ENCODE peak calls at places on chromosomes 2 and 18, in seven cellular contexts. F is NCI-H2029, Q is uterus, H is RWPE1, I is mucosa of gallbladder, D is MCF 10A, K is cardiac muscle cell. O is an unnamed sample.

GRCh38 chr2:98649135-98649991 is 41.0 kb downstream of the UNC50 start:
- DNase-seq in I (peak), F (peak), K (peak), Q (peak), D (peak), H (peak), O (peak)

GRCh38 chr2:8344725-8345124 is 337.1 kb upstream of the ID2 start:
- DNase-seq in F (no peak), K (no peak), Q (no peak), H (no peak), D (no peak), I (no peak), O (no peak)

GRCh38 chr2:133264951-133265949 is 303.0 kb downstream of the NCKAP5 start:
- DNase-seq in Q (no peak), K (peak), I (no peak), F (peak), D (no peak), H (no peak), O (no peak)

GRCh38 chr2:191854385-191855372 is 7.8 kb upstream of the CAVIN2 start:
- DNase-seq in I (no peak), F (peak), Q (no peak), K (peak), D (no peak), H (no peak), O (no peak)

GRCh38 chr2:238638982-238639341 is 208.9 kb upstream of the TWIST2 start:
- DNase-seq in I (peak), Q (no peak), F (no peak), D (no peak), H (no peak), K (no peak), O (no peak)

GRCh38 chr2:240131296-240131695 is 4.8 kb downstream of the COPS9 start:
- DNase-seq in K (no peak), I (no peak), Q (no peak), D (no peak), F (no peak), H (no peak), O (no peak)

GRCh38 chr2:12715878-12716249 is 872 bp upstream of the TRIB2 start:
- DNase-seq in H (peak), I (peak), F (no peak), Q (peak), K (peak), D (peak), O (peak)

GRCh38 chr2:170966648-170967396 is 37.8 kb downstream of the GORASP2 start:
- DNase-seq in I (no peak), H (no peak), Q (no peak), K (peak), F (no peak), D (peak), O (peak)

GRCh38 chr2:237244976-237245646 is 159.4 kb downstream of the COPS8 start:
- DNase-seq in F (no peak), K (no peak), I (no peak), Q (no peak), H (no peak), D (peak), O (no peak)

GRCh38 chr2:71618327-71619113 is 165.2 kb downstream of the DYSF start:
- DNase-seq in K (peak), H (no peak), F (no peak), D (peak), I (peak), Q (no peak), O (no peak)

GRCh38 chr2:11473604-11474440 is 7.9 kb upstream of the E2F6 start:
- DNase-seq in D (no peak), K (no peak), H (no peak), Q (no peak), I (no peak), F (no peak), O (no peak)

GRCh38 chr2:149143734-149144133 is 105.2 kb downstream of the LYPD6B start:
- DNase-seq in Q (no peak), K (no peak), I (no peak), F (no peak), D (no peak), H (no peak), O (no peak)

GRCh38 chr2:149020432-149020851 is 18.1 kb upstream of the LYPD6B start:
- DNase-seq in I (no peak), F (peak), H (no peak), D (peak), Q (no peak), K (no peak), O (no peak)

GRCh38 chr2:200144571-200144970 is 161.9 kb upstream of the SPATS2L start:
- DNase-seq in I (no peak), H (no peak), F (no peak), D (no peak), Q (no peak), K (no peak), O (no peak)

GRCh38 chr2:105338020-105338385 is 663 bp downstream of the C2orf49 start:
- DNase-seq in F (no peak), H (peak), Q (no peak), D (no peak), K (no peak), I (no peak), O (no peak)

GRCh38 chr2:161199885-161200284 is 39.7 kb downstream of the TANK start:
- DNase-seq in F (no peak), K (no peak), Q (no peak), D (no peak), H (no peak), I (no peak), O (peak)

GRCh38 chr2:58358024-58358423 is 116.9 kb upstream of the FANCL start:
- DNase-seq in H (no peak), D (no peak), I (no peak), Q (no peak), F (no peak), K (no peak), O (no peak)

GRCh38 chr2:226078656-226079055 is 679.1 kb downstream of the NYAP2 start:
- DNase-seq in Q (no peak), I (no peak), F (no peak), H (no peak), K (no peak), D (no peak), O (no peak)

GRCh38 chr18:22337311-22337710 is 80.4 kb downstream of the CTAGE1 start:
- DNase-seq in D (no peak), K (no peak), F (no peak), I (no peak), Q (peak), H (no peak), O (no peak)

GRCh38 chr2:172888704-172889103 is 153.1 kb downstream of the RAPGEF4 start:
- DNase-seq in H (no peak), Q (no peak), K (peak), I (no peak), F (no peak), D (peak), O (no peak)

GRCh38 chr18:63058521-63058920 is 261.0 kb downstream of the BCL2 start:
- DNase-seq in Q (no peak), H (no peak), I (no peak), F (no peak), D (no peak), K (no peak), O (no peak)

GRCh38 chr2:3466966-3467365 is 52.4 kb downstream of the ADI1 start:
- DNase-seq in Q (no peak), K (no peak), D (no peak), I (no peak), F (no peak), H (no peak), O (peak)

GRCh38 chr2:205903549-205904129 is 182.3 kb downstream of the INO80D start:
- DNase-seq in H (no peak), K (peak), F (no peak), D (peak), I (peak), Q (no peak), O (peak)

GRCh38 chr18:12287684-12288405 is 20.2 kb upstream of the TUBB6 start:
- DNase-seq in K (peak), I (peak), D (peak), H (peak), Q (peak), F (no peak), O (no peak)

GRCh38 chr2:239912171-239912937 is 112.8 kb downstream of the NDUFA10 start:
- DNase-seq in F (no peak), H (no peak), I (no peak), K (no peak), D (no peak), Q (no peak), O (no peak)

GRCh38 chr18:79948719-79949411 is 2.6 kb downstream of the SLC66A2 start:
- DNase-seq in D (no peak), I (no peak), H (no peak), Q (no peak), F (no peak), K (no peak), O (no peak)

GRCh38 chr18:32048507-32049091 is 30.0 kb downstream of the RNF125 start:
- DNase-seq in Q (peak), I (peak), D (peak), F (no peak), K (no peak), H (no peak), O (no peak)

GRCh38 chr18:44781890-44782289 is 101.2 kb downstream of the SETBP1 start:
- DNase-seq in Q (no peak), H (no peak), I (no peak), D (no peak), F (no peak), K (peak), O (no peak)

GRCh38 chr2:182077451-182078142 is 91.9 kb downstream of the PPP1R1C start:
- DNase-seq in K (peak), H (peak), D (peak), Q (peak), F (peak), I (peak), O (peak)

GRCh38 chr18:45619062-45619825 is 4.0 kb downstream of the SLC14A2 start:
- DNase-seq in Q (peak), H (no peak), I (no peak), F (no peak), K (no peak), D (no peak), O (no peak)

GRCh38 chr18:44245026-44245425 is 435.7 kb upstream of the SETBP1 start:
- DNase-seq in F (no peak), Q (no peak), H (no peak), D (no peak), K (no peak), I (no peak), O (no peak)

O was measured in cerebellar cortex.